ENCODE peak calls at places on chromosomes 12 and 14, in four cellular contexts. A is K562, F is HCT116, Y is SK-N-SH. B is an unnamed sample.

GRCh38 chr14:92613008-92613658 is 99.6 kb downstream of the RIN3 start:
- DNase-seq in A (peak; percentile 58), F (no peak), Y (peak; percentile 59), B (peak; percentile 20)

GRCh38 chr12:5377997-5378596 is 53.8 kb upstream of the NTF3 start:
- DNase-seq in A (no peak), F (no peak), Y (no peak), B (no peak)

GRCh38 chr12:730550-730949 is 21.8 kb upstream of the WNK1 start:
- DNase-seq in A (no peak), F (no peak), Y (no peak), B (no peak)

GRCh38 chr14:55353686-55354467 is 57.8 kb downstream of the ATG14 start:
- DNase-seq in A (no peak), F (peak; percentile 2), Y (no peak), B (no peak)

GRCh38 chr14:34461334-34462131 is 507 bp downstream of the SPTSSA start:
- DNase-seq in A (peak; percentile 59), F (peak; percentile 13), Y (no peak), B (peak; percentile 89)

GRCh38 chr14:99395904-99396530 is 84.6 kb downstream of the SETD3 start:
- DNase-seq in A (no peak), F (peak; percentile 7), Y (no peak), B (no peak)

GRCh38 chr14:81400202-81400678 is at the start of gene STON2:
- DNase-seq in A (peak; percentile 36), F (peak; percentile 54), Y (no peak), B (no peak)

GRCh38 chr12:96534339-96534738 is 45.0 kb downstream of the CFAP54 start:
- DNase-seq in A (no peak), F (no peak), Y (no peak), B (peak; percentile 76)

GRCh38 chr12:123890536-123890902 is 82.1 kb downstream of the CCDC92 start:
- DNase-seq in A (no peak), F (no peak), Y (no peak), B (no peak)

GRCh38 chr14:94663965-94664704 is 51.9 kb downstream of the SERPINA3 start:
- DNase-seq in A (no peak), F (no peak), Y (no peak), B (no peak)

GRCh38 chr12:121328620-121329019 is 23.6 kb downstream of the ANAPC5 start:
- DNase-seq in A (no peak), F (no peak), Y (no peak), B (no peak)

GRCh38 chr12:121325922-121326396 is 26.3 kb downstream of the ANAPC5 start:
- DNase-seq in A (no peak), F (no peak), Y (no peak), B (no peak)

GRCh38 chr12:121323908-121324307 is 27.4 kb upstream of the CAMKK2 start:
- DNase-seq in A (no peak), F (no peak), Y (no peak), B (no peak)

GRCh38 chr12:121330195-121330594 is 22.0 kb downstream of the ANAPC5 start:
- DNase-seq in A (no peak), F (no peak), Y (no peak), B (no peak)

DNA sequence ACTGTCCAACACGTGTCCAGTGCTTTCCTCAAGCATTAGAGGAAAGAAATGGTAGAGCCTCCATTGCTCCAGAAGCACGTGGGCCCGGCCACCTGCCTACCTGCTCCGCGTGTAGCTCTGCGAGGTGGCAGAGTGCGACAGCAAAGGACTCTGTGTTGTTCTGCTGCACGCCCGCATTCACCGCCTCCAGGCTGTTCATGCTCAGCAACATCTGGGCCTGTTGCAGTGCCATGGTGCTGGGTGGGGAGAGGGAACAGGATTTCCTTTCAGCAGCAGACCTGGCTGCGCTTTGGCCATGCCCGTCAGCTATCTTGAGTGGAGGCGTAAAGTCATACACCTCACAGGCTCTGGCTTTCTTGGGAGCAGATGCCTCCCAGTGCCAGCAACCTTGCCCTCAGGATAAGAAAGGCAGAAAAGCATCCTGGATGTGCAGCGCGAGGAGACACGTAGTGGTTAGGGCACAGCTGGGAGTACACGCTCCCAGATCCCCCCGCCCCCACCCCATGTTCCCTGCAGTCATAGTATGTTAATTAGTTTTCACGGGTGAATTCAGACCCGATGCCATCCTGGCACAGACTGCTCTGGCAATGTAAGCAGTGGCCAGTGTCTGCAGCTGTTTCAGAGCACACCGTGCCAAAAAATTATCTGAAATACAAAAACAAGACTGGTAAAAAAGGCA is 25.1 kb downstream of the ANAPC5 start:
- DNase-seq in A (no peak), F (no peak), Y (peak; percentile 79), B (no peak)
- TF ChIP-seq ELF1 in A (no peak), F (no peak), Y (no peak), B (no peak)

DNA sequence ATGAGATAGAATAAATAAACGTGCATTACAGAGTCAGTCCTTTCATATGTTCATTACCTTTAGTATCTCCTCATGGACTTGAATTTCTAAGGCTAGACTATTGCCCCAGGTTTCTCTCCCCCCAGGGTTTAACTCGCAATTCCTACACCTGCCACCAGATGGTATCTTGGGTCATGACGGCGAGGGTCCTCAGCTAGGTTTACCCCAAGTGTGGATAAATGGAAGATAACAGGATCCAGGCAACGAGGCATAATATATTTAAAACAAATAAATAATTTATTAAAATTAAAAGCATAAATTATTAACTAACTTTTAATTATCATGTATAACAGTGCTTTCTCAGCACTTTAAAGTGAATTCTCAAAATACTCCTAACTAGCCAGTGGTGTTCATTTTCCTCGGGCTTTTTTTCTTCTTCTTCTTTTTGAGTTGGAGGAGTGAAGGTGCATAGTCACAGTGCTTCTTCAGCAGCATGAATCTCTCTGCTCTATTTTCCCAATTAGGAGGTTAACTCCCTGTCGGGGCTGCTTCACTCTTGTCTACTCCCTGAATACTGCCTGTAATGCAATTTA is 243.5 kb upstream of the CAND1 start:
- DNase-seq in A (peak; percentile 80), F (no peak), Y (peak; percentile 57), B (peak; percentile 25)
- TF ChIP-seq ELF1 in A (no peak), F (no peak), Y (no peak), B (no peak)

DNA sequence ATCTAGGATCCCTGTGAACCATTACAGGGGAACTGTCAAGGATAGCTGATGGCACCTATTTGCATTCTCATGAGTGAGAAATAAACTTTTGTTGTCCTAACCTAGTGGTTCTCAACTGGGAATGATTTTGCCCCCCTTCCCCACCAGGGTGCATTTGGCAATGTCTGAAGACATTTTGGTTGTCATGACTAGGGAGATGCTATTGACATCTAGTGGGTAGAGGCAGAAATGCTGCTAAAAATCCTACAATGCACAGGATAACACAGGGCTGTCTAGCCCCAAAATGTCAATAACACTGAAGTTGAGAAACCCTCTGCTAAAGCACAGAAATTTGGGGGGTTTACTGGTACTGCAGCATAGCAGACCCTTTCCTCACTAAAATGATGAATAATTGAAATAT is 140.9 kb upstream of the SRRM4 start:
- DNase-seq in A (no peak), F (no peak), Y (peak; percentile 30), B (peak; percentile 29)
- TF ChIP-seq ELF1 in A (no peak), F (no peak), Y (no peak), B (no peak)

GRCh38 chr12:20434993-20435392 is 66.7 kb downstream of the PDE3A start:
- DNase-seq in A (no peak), F (no peak), Y (no peak), B (no peak)
- TF ChIP-seq ELF1 in A (no peak), F (no peak), Y (no peak), B (no peak)

GRCh38 chr14:95664546-95664945 is 21.7 kb upstream of the TCL1B start:
- DNase-seq in A (no peak), F (no peak), Y (no peak), B (no peak)
- TF ChIP-seq ELF1 in A (no peak), F (no peak), Y (no peak), B (no peak)

DNA sequence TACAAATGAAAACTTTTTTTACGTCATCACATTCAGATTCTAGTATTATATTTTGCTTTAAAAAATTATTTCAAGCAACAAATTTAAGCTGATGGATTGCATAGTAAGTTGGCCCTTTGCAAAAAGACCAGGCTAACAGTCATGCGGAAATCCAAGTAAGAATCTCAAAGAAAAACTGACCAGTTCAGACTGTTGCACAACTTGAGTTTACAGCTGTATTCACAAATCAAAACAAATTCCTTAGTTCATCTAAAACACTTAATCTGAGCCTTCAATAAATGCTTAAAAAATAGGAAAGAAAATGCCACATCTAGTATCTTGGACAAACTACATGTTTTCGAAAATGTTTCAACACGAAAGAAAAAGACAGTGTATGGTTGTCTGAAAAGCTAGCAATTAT is 847 bp downstream of the CCDC59 start:
- DNase-seq in A (no peak), F (no peak), Y (no peak), B (no peak)
- TF ChIP-seq ELF1 in A (no peak), F (no peak), Y (no peak), B (no peak)